ENCODE peak calls at places on chromosomes 5 and 9, in five cellular contexts. One of them, this sample, is unnamed.

GRCh38 chr5:83001788-83002381 is 75.3 kb downstream of the TMEM167A start:
- DNase-seq in T-cell: no peak
- DNase-seq in activated naive CD4-positive, alpha-beta T cell treated with Interleukin-2 at 50 U/mL for 16 hours: no peak
- DNase-seq in kidney tubule cell: no peak
- DNase-seq in effector memory CD8-positive, alpha-beta T cell: no peak
- DNase-seq in this sample: no peak

GRCh38 chr9:4397917-4398316 is 92.4 kb upstream of the SLC1A1 start:
- DNase-seq in T-cell: no peak
- DNase-seq in activated naive CD4-positive, alpha-beta T cell treated with Interleukin-2 at 50 U/mL for 16 hours: no peak
- DNase-seq in kidney tubule cell: no peak
- DNase-seq in effector memory CD8-positive, alpha-beta T cell: no peak
- DNase-seq in this sample: no peak

GRCh38 chr9:693460-694390 is 147.8 kb upstream of the DMRT1 start:
- DNase-seq in T-cell: no peak
- DNase-seq in activated naive CD4-positive, alpha-beta T cell treated with Interleukin-2 at 50 U/mL for 16 hours: no peak
- DNase-seq in kidney tubule cell: peak
- DNase-seq in effector memory CD8-positive, alpha-beta T cell: no peak
- DNase-seq in this sample: peak

GRCh38 chr5:54844905-54845566 is 140.4 kb downstream of the ESM1 start:
- DNase-seq in T-cell: no peak
- DNase-seq in activated naive CD4-positive, alpha-beta T cell treated with Interleukin-2 at 50 U/mL for 16 hours: no peak
- DNase-seq in kidney tubule cell: peak
- DNase-seq in effector memory CD8-positive, alpha-beta T cell: no peak
- DNase-seq in this sample: no peak

GRCh38 chr9:85178486-85178885 is 509.0 kb downstream of the NTRK2 start:
- DNase-seq in T-cell: no peak
- DNase-seq in activated naive CD4-positive, alpha-beta T cell treated with Interleukin-2 at 50 U/mL for 16 hours: no peak
- DNase-seq in kidney tubule cell: peak
- DNase-seq in effector memory CD8-positive, alpha-beta T cell: no peak
- DNase-seq in this sample: no peak

GRCh38 chr9:137970686-137971476 is 93.3 kb downstream of the CACNA1B start:
- DNase-seq in T-cell: no peak
- DNase-seq in activated naive CD4-positive, alpha-beta T cell treated with Interleukin-2 at 50 U/mL for 16 hours: no peak
- DNase-seq in kidney tubule cell: no peak
- DNase-seq in effector memory CD8-positive, alpha-beta T cell: no peak
- DNase-seq in this sample: no peak

GRCh38 chr5:140855772-140856674 is at the start of gene PCDHA10:
- DNase-seq in T-cell: no peak
- DNase-seq in activated naive CD4-positive, alpha-beta T cell treated with Interleukin-2 at 50 U/mL for 16 hours: no peak
- DNase-seq in kidney tubule cell: peak
- DNase-seq in effector memory CD8-positive, alpha-beta T cell: no peak
- DNase-seq in this sample: no peak

GRCh38 chr5:40374853-40375252 is 304.9 kb upstream of the PTGER4 start:
- DNase-seq in T-cell: no peak
- DNase-seq in activated naive CD4-positive, alpha-beta T cell treated with Interleukin-2 at 50 U/mL for 16 hours: no peak
- DNase-seq in kidney tubule cell: no peak
- DNase-seq in effector memory CD8-positive, alpha-beta T cell: no peak
- DNase-seq in this sample: no peak

GRCh38 chr5:136249678-136250266 is 56.8 kb upstream of the SMIM32 start:
- DNase-seq in T-cell: no peak
- DNase-seq in activated naive CD4-positive, alpha-beta T cell treated with Interleukin-2 at 50 U/mL for 16 hours: no peak
- DNase-seq in kidney tubule cell: peak
- DNase-seq in effector memory CD8-positive, alpha-beta T cell: no peak
- DNase-seq in this sample: peak

GRCh38 chr5:173801006-173801405 is 87.1 kb upstream of the CPEB4 start:
- DNase-seq in T-cell: no peak
- DNase-seq in activated naive CD4-positive, alpha-beta T cell treated with Interleukin-2 at 50 U/mL for 16 hours: no peak
- DNase-seq in kidney tubule cell: no peak
- DNase-seq in effector memory CD8-positive, alpha-beta T cell: no peak
- DNase-seq in this sample: no peak

GRCh38 chr9:115691686-115692085 is 461.9 kb upstream of the PAPPA start:
- DNase-seq in T-cell: no peak
- DNase-seq in activated naive CD4-positive, alpha-beta T cell treated with Interleukin-2 at 50 U/mL for 16 hours: no peak
- DNase-seq in kidney tubule cell: peak
- DNase-seq in effector memory CD8-positive, alpha-beta T cell: no peak
- DNase-seq in this sample: no peak

GRCh38 chr9:84493284-84493947 is 152.9 kb upstream of the SLC28A3 start:
- DNase-seq in T-cell: no peak
- DNase-seq in activated naive CD4-positive, alpha-beta T cell treated with Interleukin-2 at 50 U/mL for 16 hours: no peak
- DNase-seq in kidney tubule cell: no peak
- DNase-seq in effector memory CD8-positive, alpha-beta T cell: no peak
- DNase-seq in this sample: no peak

GRCh38 chr5:32170303-32171170 is 3.6 kb downstream of the GOLPH3 start:
- DNase-seq in T-cell: no peak
- DNase-seq in activated naive CD4-positive, alpha-beta T cell treated with Interleukin-2 at 50 U/mL for 16 hours: no peak
- DNase-seq in kidney tubule cell: peak
- DNase-seq in effector memory CD8-positive, alpha-beta T cell: no peak
- DNase-seq in this sample: no peak

GRCh38 chr5:143554918-143555477 is 151.5 kb upstream of the NR3C1 start:
- DNase-seq in T-cell: no peak
- DNase-seq in activated naive CD4-positive, alpha-beta T cell treated with Interleukin-2 at 50 U/mL for 16 hours: no peak
- DNase-seq in kidney tubule cell: no peak
- DNase-seq in effector memory CD8-positive, alpha-beta T cell: no peak
- DNase-seq in this sample: no peak

GRCh38 chr5:34490501-34491250 is 165.5 kb upstream of the RAI14 start:
- DNase-seq in T-cell: no peak
- DNase-seq in activated naive CD4-positive, alpha-beta T cell treated with Interleukin-2 at 50 U/mL for 16 hours: no peak
- DNase-seq in kidney tubule cell: no peak
- DNase-seq in effector memory CD8-positive, alpha-beta T cell: no peak
- DNase-seq in this sample: no peak

GRCh38 chr5:7412369-7412768 is 16.4 kb downstream of the ADCY2 start:
- DNase-seq in T-cell: no peak
- DNase-seq in activated naive CD4-positive, alpha-beta T cell treated with Interleukin-2 at 50 U/mL for 16 hours: no peak
- DNase-seq in kidney tubule cell: no peak
- DNase-seq in effector memory CD8-positive, alpha-beta T cell: no peak
- DNase-seq in this sample: no peak

GRCh38 chr5:60945760-60946253 is 802 bp downstream of the NDUFAF2 start:
- DNase-seq in T-cell: peak
- DNase-seq in activated naive CD4-positive, alpha-beta T cell treated with Interleukin-2 at 50 U/mL for 16 hours: no peak
- DNase-seq in kidney tubule cell: peak
- DNase-seq in effector memory CD8-positive, alpha-beta T cell: no peak
- DNase-seq in this sample: peak

GRCh38 chr5:54518146-54519082 is 855 bp downstream of the SNX18 start:
- DNase-seq in T-cell: peak
- DNase-seq in activated naive CD4-positive, alpha-beta T cell treated with Interleukin-2 at 50 U/mL for 16 hours: peak
- DNase-seq in kidney tubule cell: peak
- DNase-seq in effector memory CD8-positive, alpha-beta T cell: peak
- DNase-seq in this sample: no peak

GRCh38 chr5:120454094-120454798 is 9.9 kb upstream of the PRR16 start:
- DNase-seq in T-cell: no peak
- DNase-seq in activated naive CD4-positive, alpha-beta T cell treated with Interleukin-2 at 50 U/mL for 16 hours: no peak
- DNase-seq in kidney tubule cell: peak
- DNase-seq in effector memory CD8-positive, alpha-beta T cell: no peak
- DNase-seq in this sample: no peak

GRCh38 chr5:67206381-67207328 is 10.1 kb upstream of the CD180 start:
- DNase-seq in T-cell: peak
- DNase-seq in activated naive CD4-positive, alpha-beta T cell treated with Interleukin-2 at 50 U/mL for 16 hours: peak
- DNase-seq in kidney tubule cell: peak
- DNase-seq in effector memory CD8-positive, alpha-beta T cell: peak
- DNase-seq in this sample: no peak

GRCh38 chr5:145778144-145778900 is 56.8 kb downstream of the PRELID2 start:
- DNase-seq in T-cell: no peak
- DNase-seq in activated naive CD4-positive, alpha-beta T cell treated with Interleukin-2 at 50 U/mL for 16 hours: no peak
- DNase-seq in kidney tubule cell: no peak
- DNase-seq in effector memory CD8-positive, alpha-beta T cell: no peak
- DNase-seq in this sample: peak

GRCh38 chr9:86241216-86241615 is 18.2 kb downstream of the C9orf153 start:
- DNase-seq in T-cell: no peak
- DNase-seq in activated naive CD4-positive, alpha-beta T cell treated with Interleukin-2 at 50 U/mL for 16 hours: no peak
- DNase-seq in kidney tubule cell: no peak
- DNase-seq in effector memory CD8-positive, alpha-beta T cell: no peak
- DNase-seq in this sample: no peak

GRCh38 chr9:131500377-131500776 is 2.3 kb upstream of the POMT1 start:
- DNase-seq in T-cell: peak
- DNase-seq in activated naive CD4-positive, alpha-beta T cell treated with Interleukin-2 at 50 U/mL for 16 hours: peak
- DNase-seq in kidney tubule cell: peak
- DNase-seq in effector memory CD8-positive, alpha-beta T cell: peak
- DNase-seq in this sample: no peak

GRCh38 chr5:125412561-125413535 is 666.4 kb upstream of the ZNF608 start:
- DNase-seq in T-cell: no peak
- DNase-seq in activated naive CD4-positive, alpha-beta T cell treated with Interleukin-2 at 50 U/mL for 16 hours: no peak
- DNase-seq in kidney tubule cell: peak
- DNase-seq in effector memory CD8-positive, alpha-beta T cell: no peak
- DNase-seq in this sample: peak

GRCh38 chr9:123336455-123336854 is 19.5 kb upstream of the CRB2 start:
- DNase-seq in T-cell: no peak
- DNase-seq in activated naive CD4-positive, alpha-beta T cell treated with Interleukin-2 at 50 U/mL for 16 hours: no peak
- DNase-seq in kidney tubule cell: no peak
- DNase-seq in effector memory CD8-positive, alpha-beta T cell: no peak
- DNase-seq in this sample: no peak

GRCh38 chr5:73739650-73740049 is 113.7 kb downstream of the ARHGEF28 start:
- DNase-seq in T-cell: no peak
- DNase-seq in activated naive CD4-positive, alpha-beta T cell treated with Interleukin-2 at 50 U/mL for 16 hours: no peak
- DNase-seq in kidney tubule cell: no peak
- DNase-seq in effector memory CD8-positive, alpha-beta T cell: no peak
- DNase-seq in this sample: no peak

GRCh38 chr5:43425965-43426364 is 13.8 kb upstream of the CCL28 start:
- DNase-seq in T-cell: no peak
- DNase-seq in activated naive CD4-positive, alpha-beta T cell treated with Interleukin-2 at 50 U/mL for 16 hours: no peak
- DNase-seq in kidney tubule cell: peak
- DNase-seq in effector memory CD8-positive, alpha-beta T cell: no peak
- DNase-seq in this sample: no peak

GRCh38 chr9:135516132-135516860 is 4.9 kb upstream of the LCN1 start:
- DNase-seq in T-cell: no peak
- DNase-seq in activated naive CD4-positive, alpha-beta T cell treated with Interleukin-2 at 50 U/mL for 16 hours: no peak
- DNase-seq in kidney tubule cell: peak
- DNase-seq in effector memory CD8-positive, alpha-beta T cell: no peak
- DNase-seq in this sample: no peak

This sample was measured in hippocampal formation.